ENCODE peak calls at places on chromosomes 11 and 22, in four cellular contexts. A, I, Q and U are unnamed samples.

GRCh38 chr11:95345651-95346050 is 114.6 kb upstream of the SESN3 start:
- DNase-seq in A (no peak), I (no peak), Q (no peak), U (no peak)

GRCh38 chr22:36767035-36767775 is 8.7 kb downstream of the IFT27 start:
- DNase-seq in A (no peak), I (no peak), Q (no peak), U (no peak)

GRCh38 chr22:28232231-28232630 is 313.2 kb upstream of the PITPNB start:
- DNase-seq in A (peak; percentile 23), I (no peak), Q (no peak), U (no peak)

GRCh38 chr11:129115652-129116585 is 76.2 kb downstream of the ARHGAP32 start:
- DNase-seq in A (peak; percentile 69), I (no peak), Q (no peak), U (no peak)

GRCh38 chr11:120718171-120718570 is 206.6 kb downstream of the GRIK4 start:
- DNase-seq in A (no peak), I (no peak), Q (no peak), U (no peak)

GRCh38 chr11:12430351-12430750 is 53.0 kb downstream of the PARVA start:
- DNase-seq in A (peak; percentile 70), I (no peak), Q (no peak), U (no peak)

GRCh38 chr11:73167555-73167954 is 25.4 kb upstream of the FCHSD2 start:
- DNase-seq in A (no peak), I (no peak), Q (no peak), U (no peak)

GRCh38 chr22:50622723-50623327 is 5.1 kb downstream of the ARSA start:
- DNase-seq in A (peak; percentile 12), I (peak; percentile 91), Q (no peak), U (no peak)

GRCh38 chr22:35399678-35400334 is at the start of gene MCM5:
- DNase-seq in A (peak; percentile 98), I (peak; percentile 97), Q (peak; percentile 98), U (peak; percentile 95)

GRCh38 chr11:132704796-132705375 is 827.4 kb downstream of the OPCML start:
- DNase-seq in A (no peak), I (peak; percentile 12), Q (no peak), U (no peak)

GRCh38 chr11:15258433-15259350 is 144.0 kb downstream of the INSC start:
- DNase-seq in A (peak; percentile 39), I (peak; percentile 64), Q (no peak), U (no peak)

GRCh38 chr11:833114-833791 is 501 bp downstream of the CD151 start:
- DNase-seq in A (peak; percentile 57), I (peak; percentile 59), Q (no peak), U (no peak)

GRCh38 chr11:11605821-11606450 is 15.9 kb downstream of the GALNT18 start:
- DNase-seq in A (no peak), I (peak; percentile 17), Q (no peak), U (no peak)

GRCh38 chr11:131428853-131429252 is 58.4 kb downstream of the NTM start:
- DNase-seq in A (no peak), I (no peak), Q (no peak), U (no peak)

GRCh38 chr22:26889794-26890193 is 232.4 kb downstream of the MIAT start:
- DNase-seq in A (peak; percentile 21), I (no peak), Q (no peak), U (no peak)

GRCh38 chr11:70328556-70328955 is 58.1 kb downstream of the PPFIA1 start:
- DNase-seq in A (no peak), I (no peak), Q (no peak), U (no peak)

GRCh38 chr22:17998913-17999312 is 25.4 kb downstream of the MICAL3 start:
- DNase-seq in A (no peak), I (no peak), Q (no peak), U (no peak)

GRCh38 chr11:44463751-44464150 is 101.7 kb upstream of the CD82 start:
- DNase-seq in A (no peak), I (no peak), Q (no peak), U (no peak)

GRCh38 chr11:104343578-104343977 is 179.6 kb upstream of the PDGFD start:
- DNase-seq in A (no peak), I (no peak), Q (no peak), U (no peak)

GRCh38 chr22:42662114-42663021 is 13.2 kb upstream of the CYB5R3 start:
- DNase-seq in A (peak; percentile 75), I (peak; percentile 68), Q (peak; percentile 80), U (no peak)

GRCh38 chr11:34234086-34234740 is 123.6 kb downstream of the ABTB2 start:
- DNase-seq in A (peak; percentile 55), I (no peak), Q (no peak), U (peak; percentile 36)

GRCh38 chr22:41596776-41597634 is 7.4 kb upstream of the PMM1 start:
- DNase-seq in A (peak; percentile 63), I (peak; percentile 2), Q (peak; percentile 41), U (no peak)

GRCh38 chr11:68270334-68271022 is 1.3 kb downstream of the C11orf24 start:
- DNase-seq in A (no peak), I (no peak), Q (no peak), U (no peak)

GRCh38 chr11:30049214-30049613 is 32.4 kb upstream of the KCNA4 start:
- DNase-seq in A (no peak), I (no peak), Q (no peak), U (no peak)

GRCh38 chr11:7418061-7418460 is 67.2 kb upstream of the OLFML1 start:
- DNase-seq in A (no peak), I (no peak), Q (no peak), U (no peak)

GRCh38 chr11:114158886-114159285 is 99.4 kb downstream of the ZBTB16 start:
- DNase-seq in A (no peak), I (no peak), Q (no peak), U (no peak)

GRCh38 chr11:47775240-47775869 is 8.2 kb upstream of the FNBP4 start:
- DNase-seq in A (no peak), I (no peak), Q (no peak), U (no peak)

GRCh38 chr11:134513585-134514120 is 101.6 kb upstream of the B3GAT1 start:
- DNase-seq in A (no peak), I (peak; percentile 10), Q (peak; percentile 7), U (no peak)

GRCh38 chr22:44293034-44293433 is 19.7 kb downstream of the SHISAL1 start:
- DNase-seq in A (no peak), I (no peak), Q (no peak), U (no peak)

GRCh38 chr11:134519390-134519750 is 107.3 kb upstream of the B3GAT1 start:
- DNase-seq in A (no peak), I (no peak), Q (no peak), U (no peak)

GRCh38 chr22:32389685-32390084 is 22.4 kb downstream of the RTCB start:
- DNase-seq in A (peak; percentile 6), I (no peak), Q (no peak), U (no peak)

GRCh38 chr11:122235615-122236014 is 119.6 kb upstream of the BLID start:
- DNase-seq in A (peak; percentile 92), I (peak; percentile 50), Q (no peak), U (peak; percentile 84)

GRCh38 chr11:78350646-78351165 is 66.9 kb downstream of the GAB2 start:
- DNase-seq in A (peak; percentile 56), I (no peak), Q (no peak), U (no peak)